ENCODE peak calls at places on chromosome 17, in ten cellular contexts. H, Q, M, V, B, J, F, I, U and Y are unnamed samples.

GRCh38 chr17:47945080-47945479 is 3.7 kb downstream of the PNPO start:
- DNase-seq in H (peak; percentile 70), Q (no peak), M (no peak), V (peak; percentile 25), B (no peak), J (no peak), F (peak; percentile 22), I (no peak), U (no peak), Y (no peak)

GRCh38 chr17:58352843-58353719 is 1.1 kb upstream of the SUPT4H1 start:
- DNase-seq in H (peak; percentile 35), Q (no peak), M (peak; percentile 57), V (peak; percentile 45), B (peak; percentile 61), J (no peak), F (peak; percentile 67), I (peak; percentile 17), U (peak; percentile 80), Y (no peak)

GRCh38 chr17:41965694-41966375 is 760 bp upstream of the CNP start:
- DNase-seq in H (no peak), Q (no peak), M (peak; percentile 82), V (peak; percentile 43), B (peak; percentile 21), J (no peak), F (peak; percentile 50), I (peak; percentile 31), U (peak; percentile 97), Y (no peak)

GRCh38 chr17:49513616-49514373 is 18.7 kb downstream of the NGFR start:
- DNase-seq in H (no peak), Q (no peak), M (no peak), V (no peak), B (no peak), J (no peak), F (no peak), I (no peak), U (peak; percentile 56), Y (peak; percentile 18)

GRCh38 chr17:64393000-64393402 is 2.3 kb upstream of the PECAM1 start:
- DNase-seq in H (no peak), Q (no peak), M (no peak), V (no peak), B (no peak), J (no peak), F (no peak), I (no peak), U (no peak), Y (no peak)

GRCh38 chr17:57940653-57941329 is 14.4 kb downstream of the CUEDC1 start:
- DNase-seq in H (no peak), Q (no peak), M (no peak), V (no peak), B (no peak), J (no peak), F (peak; percentile 21), I (peak; percentile 64), U (no peak), Y (no peak)

GRCh38 chr17:44733753-44734152 is 25.0 kb upstream of the ADAM11 start:
- DNase-seq in H (peak; percentile 17), Q (no peak), M (no peak), V (no peak), B (no peak), J (no peak), F (peak; percentile 13), I (peak; percentile 5), U (peak; percentile 80), Y (peak; percentile 73)

GRCh38 chr17:50514936-50515702 is 6.9 kb downstream of the MYCBPAP start:
- DNase-seq in H (peak; percentile 68), Q (no peak), M (no peak), V (peak; percentile 71), B (no peak), J (no peak), F (no peak), I (peak; percentile 62), U (no peak), Y (no peak)

GRCh38 chr17:79108870-79109269 is 34.2 kb downstream of the ENGASE start:
- DNase-seq in H (no peak), Q (no peak), M (no peak), V (no peak), B (no peak), J (no peak), F (no peak), I (no peak), U (no peak), Y (no peak)

GRCh38 chr17:79108232-79108850 is 33.7 kb downstream of the ENGASE start:
- DNase-seq in H (no peak), Q (no peak), M (no peak), V (no peak), B (no peak), J (no peak), F (no peak), I (no peak), U (no peak), Y (no peak)

GRCh38 chr17:79107499-79108231 is 33.0 kb downstream of the ENGASE start:
- DNase-seq in H (no peak), Q (no peak), M (no peak), V (no peak), B (no peak), J (no peak), F (no peak), I (no peak), U (no peak), Y (no peak)

GRCh38 chr17:79111097-79111496 is 36.5 kb downstream of the ENGASE start:
- DNase-seq in H (no peak), Q (no peak), M (no peak), V (no peak), B (no peak), J (no peak), F (no peak), I (no peak), U (no peak), Y (no peak)

GRCh38 chr17:79109584-79109983 is 35.0 kb downstream of the ENGASE start:
- DNase-seq in H (no peak), Q (no peak), M (no peak), V (no peak), B (no peak), J (no peak), F (no peak), I (no peak), U (peak; percentile 61), Y (no peak)
- TF ChIP-seq CTCF in H (no peak), Q (peak; percentile 25), M (no peak), V (peak; percentile 2), B (peak; percentile 53), J (no peak), F (peak; percentile 54), I (no peak), U (peak; percentile 66), Y (no peak)

DNA sequence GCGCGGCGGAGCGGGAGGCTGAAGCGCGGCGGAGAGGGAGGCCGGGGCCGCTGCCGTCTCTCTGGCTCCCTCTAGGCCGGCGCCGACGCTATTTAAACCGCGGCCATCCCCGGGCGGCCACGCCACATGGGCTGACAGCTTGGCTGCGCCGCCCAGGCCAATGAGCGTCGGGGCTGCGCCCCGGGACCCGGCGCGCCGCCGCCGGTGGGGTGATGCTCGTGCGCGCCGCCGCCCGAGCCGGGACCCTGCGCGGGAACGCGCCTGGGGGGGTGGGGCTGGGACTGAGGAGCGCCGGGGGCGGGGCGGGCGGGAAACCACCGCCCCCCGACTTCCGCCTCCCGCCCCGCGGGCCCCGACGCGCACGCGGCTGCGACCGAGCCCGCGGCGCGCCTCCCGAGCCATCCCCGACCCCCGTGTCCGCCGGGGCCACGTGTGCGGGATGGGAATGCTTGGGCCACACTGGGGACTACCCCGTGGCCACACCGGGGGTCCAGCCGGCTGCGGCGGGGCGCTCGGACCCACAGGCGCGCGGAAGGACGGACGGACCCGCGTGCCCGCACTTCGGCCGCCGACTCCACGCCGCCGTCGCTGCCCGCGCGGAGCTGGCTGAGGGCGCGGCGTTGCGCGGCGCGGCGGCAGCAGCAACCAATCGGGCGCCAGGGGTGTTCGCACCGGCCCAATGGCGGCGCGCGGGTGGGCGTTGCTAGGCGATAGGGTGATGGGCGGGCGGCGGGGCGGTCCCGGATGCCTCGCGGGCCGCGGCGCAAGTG is at the start of gene FASN:
- DNase-seq in H (peak; percentile 96), Q (peak; percentile 66), M (peak; percentile 96), V (peak; percentile 95), B (peak; percentile 98), J (peak; percentile 75), F (peak; percentile 100), I (peak; percentile 93), U (peak; percentile 97), Y (peak; percentile 97)
- TF ChIP-seq CTCF in H (peak; percentile 29), Q (peak; percentile 4), M (peak; percentile 44), V (peak; percentile 36), B (peak; percentile 44), J (peak; percentile 29), F (peak; percentile 70), I (peak; percentile 27), U (peak; percentile 55), Y (peak; percentile 27)

DNA sequence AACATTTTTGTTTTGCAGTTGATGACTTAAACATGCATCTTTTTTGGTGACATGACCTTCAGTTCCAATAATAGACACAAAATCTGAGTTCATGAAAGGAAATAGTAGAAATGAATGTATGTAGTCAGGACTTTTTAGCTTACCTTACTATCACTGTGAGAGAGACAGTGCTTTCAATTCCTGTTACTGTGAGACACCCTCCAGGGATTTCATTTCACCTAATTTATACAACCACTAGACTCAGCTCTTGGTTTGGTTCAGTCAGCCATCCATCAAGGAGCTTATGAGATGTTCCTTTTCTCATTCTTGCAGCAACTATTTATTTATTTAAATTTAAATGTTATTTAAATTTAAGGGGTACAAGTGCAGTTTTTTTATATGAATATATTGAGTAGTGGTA is 77.9 kb downstream of the MAP2K4 start:
- DNase-seq in H (no peak), Q (no peak), M (no peak), V (no peak), B (no peak), J (peak; percentile 35), F (peak; percentile 22), I (no peak), U (no peak), Y (no peak)
- TF ChIP-seq CTCF in H (no peak), Q (no peak), M (no peak), V (no peak), B (no peak), J (no peak), F (no peak), I (no peak), U (no peak), Y (no peak)

GRCh38 chr17:35973333-35974260 is 7.7 kb downstream of the CCL16 start:
- DNase-seq in H (peak; percentile 5), Q (no peak), M (no peak), V (peak; percentile 9), B (no peak), J (no peak), F (no peak), I (no peak), U (no peak), Y (no peak)

GRCh38 chr17:35981246-35981645 is at the start of gene CCL16:
- DNase-seq in H (no peak), Q (no peak), M (no peak), V (no peak), B (no peak), J (no peak), F (no peak), I (no peak), U (peak; percentile 18), Y (no peak)

GRCh38 chr17:35978346-35978745 is 3.0 kb downstream of the CCL16 start:
- DNase-seq in H (no peak), Q (no peak), M (no peak), V (no peak), B (no peak), J (no peak), F (no peak), I (no peak), U (no peak), Y (no peak)

GRCh38 chr17:35981908-35982330 is 622 bp upstream of the CCL16 start:
- DNase-seq in H (no peak), Q (no peak), M (no peak), V (no peak), B (no peak), J (no peak), F (no peak), I (no peak), U (peak; percentile 61), Y (no peak)

GRCh38 chr17:35977509-35977908 is 3.8 kb downstream of the CCL16 start:
- DNase-seq in H (no peak), Q (no peak), M (no peak), V (no peak), B (no peak), J (peak; percentile 33), F (no peak), I (no peak), U (no peak), Y (no peak)
- TF ChIP-seq CTCF in H (no peak), Q (no peak), M (no peak), V (no peak), B (no peak), J (no peak), F (no peak), I (no peak), U (no peak), Y (no peak)